ENCODE peak calls at places on chromosomes 5 and 9, in four cellular contexts. Q is endothelial cell of umbilical vein, V is IMR-90, C is K562. H is an unnamed sample. For H3K9me1, the result is how much of the 10 kb centered on the place peaks cover.

GRCh38 chr9:35162605-35163315 is 951 bp downstream of the UNC13B start:
- DNase-seq in Q (peak), V (no peak), C (no peak), H (no peak)

GRCh38 chr9:5553211-5553610 is 42.9 kb downstream of the PDCD1LG2 start:
- DNase-seq in Q (peak), V (peak), C (no peak), H (no peak)

GRCh38 chr9:118009585-118009984 is 305.4 kb downstream of the TLR4 start:
- DNase-seq in Q (no peak), V (no peak), C (no peak), H (no peak)

GRCh38 chr9:14314424-14314928 is 535 bp upstream of the NFIB start:
- DNase-seq in Q (peak), V (peak), C (peak), H (peak)

GRCh38 chr5:38537502-38537901 is 18.9 kb downstream of the LIFR start:
- DNase-seq in Q (no peak), V (no peak), C (no peak), H (no peak)

GRCh38 chr5:24998641-24999040 is 353.9 kb upstream of the CDH10 start:
- DNase-seq in Q (no peak), V (no peak), C (no peak), H (no peak)

GRCh38 chr5:97141539-97141938 is 872 bp downstream of the LIX1 start:
- DNase-seq in Q (no peak), V (no peak), C (no peak), H (no peak)

GRCh38 chr9:137970686-137971476 is 93.3 kb downstream of the CACNA1B start:
- DNase-seq in Q (no peak), V (no peak), C (no peak), H (no peak)

GRCh38 chr9:109403116-109403515 is 82.3 kb upstream of the EPB41L4B start:
- DNase-seq in Q (no peak), V (no peak), C (no peak), H (no peak)

GRCh38 chr5:93789173-93790070 is 48.0 kb upstream of the POU5F2 start:
- DNase-seq in Q (peak), V (peak), C (no peak), H (no peak)

GRCh38 chr5:39015743-39016586 is 58.2 kb downstream of the RICTOR start:
- DNase-seq in Q (no peak), V (peak), C (no peak), H (no peak)

GRCh38 chr9:125434986-125435775 is 173.6 kb downstream of the GAPVD1 start:
- DNase-seq in Q (no peak), V (no peak), C (no peak), H (no peak)

GRCh38 chr9:19924090-19924489 is 135.3 kb upstream of the SLC24A2 start:
- DNase-seq in Q (no peak), V (peak), C (no peak), H (no peak)

DNA sequence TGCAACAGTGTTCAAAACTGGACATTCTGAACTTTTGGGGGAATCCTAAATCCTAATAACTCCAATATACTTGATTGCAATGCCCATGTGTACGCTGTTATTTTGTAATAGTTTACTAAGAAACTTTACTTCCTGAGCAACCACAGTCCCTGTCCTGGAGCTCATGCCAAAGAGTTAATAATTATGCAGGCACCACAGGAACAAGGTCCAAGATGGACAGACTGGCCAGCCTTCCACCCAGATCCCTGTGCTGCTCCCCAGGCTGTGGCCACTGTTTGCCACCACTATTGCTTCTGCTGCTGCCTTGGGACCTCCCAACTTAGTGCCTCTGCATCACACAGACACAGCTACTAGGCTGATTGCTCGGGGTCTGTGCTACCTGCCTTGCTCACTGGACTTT is 14.1 kb downstream of the IRGM start:
- DNase-seq in Q (no peak), V (no peak), C (no peak), H (no peak)
- H3K9me1 ChIP-seq in Q (under half), V (under half), C (under half), H (under half)

GRCh38 chr5:72472666-72473422 is 34.4 kb downstream of the ZNF366 start:
- DNase-seq in Q (no peak), V (no peak), C (no peak), H (no peak)

GRCh38 chr5:72476721-72477120 is 30.5 kb downstream of the ZNF366 start:
- DNase-seq in Q (no peak), V (no peak), C (no peak), H (no peak)

GRCh38 chr5:72472031-72472430 is 35.2 kb downstream of the ZNF366 start:
- DNase-seq in Q (no peak), V (no peak), C (no peak), H (no peak)

GRCh38 chr5:72476265-72476664 is 30.9 kb downstream of the ZNF366 start:
- DNase-seq in Q (no peak), V (no peak), C (no peak), H (no peak)

DNA sequence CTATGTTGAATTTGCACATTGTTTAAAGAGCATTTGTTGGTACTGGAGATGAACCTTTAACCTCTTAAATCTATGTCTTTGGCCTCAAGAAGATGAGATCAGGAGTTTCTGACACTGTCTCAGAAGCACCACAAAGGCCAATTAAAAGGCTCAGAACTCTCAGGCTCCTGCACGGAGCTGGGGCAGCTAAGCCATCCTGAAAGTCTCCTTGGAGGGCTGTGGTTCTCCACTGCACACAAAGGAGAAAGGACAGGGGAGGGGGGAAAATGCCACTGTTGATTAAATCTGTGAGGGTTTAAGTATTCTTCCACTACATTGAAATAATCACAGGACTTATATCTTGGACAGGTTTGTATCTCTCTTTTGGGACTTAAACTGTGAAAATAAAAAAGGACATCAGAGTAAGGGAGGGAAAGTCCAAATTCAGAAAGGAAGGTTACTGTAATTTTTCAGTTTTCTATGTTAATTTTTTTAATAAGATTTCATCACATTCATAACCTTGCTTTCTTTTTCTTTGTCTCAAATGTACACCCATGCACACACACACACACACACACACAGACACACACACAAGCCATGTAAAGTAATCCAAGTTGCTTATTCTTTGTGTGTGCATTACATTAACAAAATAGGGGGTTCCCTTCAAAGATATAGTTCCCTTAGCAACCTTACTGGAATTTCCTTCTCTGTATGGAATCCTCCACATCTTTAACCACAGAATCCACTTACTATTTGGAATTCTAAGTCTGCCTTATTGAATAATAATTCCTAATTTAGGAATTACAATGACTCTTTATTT is 32.9 kb downstream of the ZNF366 start:
- DNase-seq in Q (peak), V (peak), C (no peak), H (no peak)
- H3K27ac ChIP-seq in Q (no peak), V (no peak), C (no peak), H (no peak)

GRCh38 chr5:178489281-178489976 is 100.8 kb downstream of the COL23A1 start:
- DNase-seq in Q (no peak), V (no peak), C (no peak), H (no peak)

GRCh38 chr5:178486305-178486704 is 103.9 kb downstream of the COL23A1 start:
- DNase-seq in Q (no peak), V (no peak), C (no peak), H (no peak)

GRCh38 chr5:178487911-178488310 is 102.3 kb downstream of the COL23A1 start:
- DNase-seq in Q (no peak), V (no peak), C (no peak), H (no peak)

GRCh38 chr5:178490935-178491632 is 99.1 kb downstream of the COL23A1 start:
- DNase-seq in Q (no peak), V (no peak), C (no peak), H (no peak)

DNA sequence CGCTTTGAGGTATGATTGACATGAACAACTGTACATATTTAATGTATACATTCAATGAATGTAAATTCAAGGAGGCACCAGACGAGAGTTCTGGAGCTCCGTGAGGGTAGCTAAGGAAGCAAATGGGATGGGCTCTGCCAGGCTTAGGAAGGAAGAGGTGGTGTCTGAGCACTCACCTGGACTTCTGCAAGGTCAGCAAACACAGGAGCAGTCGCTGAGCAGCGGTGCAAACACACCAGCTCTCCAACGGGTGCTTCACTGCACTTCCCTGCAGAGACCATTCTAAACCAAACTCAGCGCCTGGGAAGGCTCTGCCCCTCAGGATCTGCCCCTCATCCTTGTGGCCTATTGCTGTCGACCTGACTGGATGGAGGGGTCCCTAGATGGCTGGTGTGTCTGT is 101.5 kb downstream of the COL23A1 start:
- DNase-seq in Q (no peak), V (no peak), C (no peak), H (no peak)
- H3K9ac ChIP-seq in Q (no peak), V (no peak), C (no peak), H (no peak)

GRCh38 chr5:80370394-80370793 is 37.5 kb upstream of the ZFYVE16 start:
- DNase-seq in Q (peak), V (no peak), C (no peak), H (no peak)

GRCh38 chr5:80372780-80373179 is 35.1 kb upstream of the ZFYVE16 start:
- DNase-seq in Q (no peak), V (no peak), C (no peak), H (no peak)

GRCh38 chr5:80369521-80369920 is 38.3 kb upstream of the ZFYVE16 start:
- DNase-seq in Q (no peak), V (no peak), C (no peak), H (no peak)

GRCh38 chr5:80364892-80365291 is 43.0 kb upstream of the ZFYVE16 start:
- DNase-seq in Q (no peak), V (no peak), C (no peak), H (no peak)

DNA sequence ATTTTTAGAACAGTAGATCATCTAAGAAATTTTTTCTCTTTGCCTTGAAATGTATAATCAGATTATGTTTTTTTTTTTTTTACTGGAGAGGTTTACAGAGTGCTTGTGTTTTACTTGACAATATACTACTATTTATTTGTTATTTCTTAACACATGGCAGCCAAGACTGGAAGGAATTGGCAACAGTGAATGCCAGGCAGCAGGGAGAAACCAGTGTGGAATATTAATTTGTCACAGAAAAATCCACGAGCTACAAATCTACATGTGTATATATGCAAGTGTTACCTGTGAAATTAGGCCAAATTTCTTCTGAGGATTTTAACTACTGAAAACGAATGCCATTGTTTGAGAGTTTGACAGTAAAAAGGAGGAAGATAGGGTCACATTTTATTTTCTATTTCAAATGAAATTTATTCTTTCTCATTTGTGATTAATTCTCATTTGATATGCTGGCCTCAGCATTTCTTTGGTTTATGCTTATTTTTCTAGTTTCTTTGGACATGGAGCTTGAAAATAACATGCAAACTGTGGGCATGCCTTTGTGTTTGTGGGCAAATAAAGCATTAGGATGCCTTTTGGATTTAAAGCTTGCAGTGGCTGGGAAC is 39.1 kb upstream of the ZFYVE16 start:
- DNase-seq in Q (no peak), V (no peak), C (no peak), H (no peak)
- H3K9me1 ChIP-seq in Q (under half), V (under half), C (under half), H (under half)

DNA sequence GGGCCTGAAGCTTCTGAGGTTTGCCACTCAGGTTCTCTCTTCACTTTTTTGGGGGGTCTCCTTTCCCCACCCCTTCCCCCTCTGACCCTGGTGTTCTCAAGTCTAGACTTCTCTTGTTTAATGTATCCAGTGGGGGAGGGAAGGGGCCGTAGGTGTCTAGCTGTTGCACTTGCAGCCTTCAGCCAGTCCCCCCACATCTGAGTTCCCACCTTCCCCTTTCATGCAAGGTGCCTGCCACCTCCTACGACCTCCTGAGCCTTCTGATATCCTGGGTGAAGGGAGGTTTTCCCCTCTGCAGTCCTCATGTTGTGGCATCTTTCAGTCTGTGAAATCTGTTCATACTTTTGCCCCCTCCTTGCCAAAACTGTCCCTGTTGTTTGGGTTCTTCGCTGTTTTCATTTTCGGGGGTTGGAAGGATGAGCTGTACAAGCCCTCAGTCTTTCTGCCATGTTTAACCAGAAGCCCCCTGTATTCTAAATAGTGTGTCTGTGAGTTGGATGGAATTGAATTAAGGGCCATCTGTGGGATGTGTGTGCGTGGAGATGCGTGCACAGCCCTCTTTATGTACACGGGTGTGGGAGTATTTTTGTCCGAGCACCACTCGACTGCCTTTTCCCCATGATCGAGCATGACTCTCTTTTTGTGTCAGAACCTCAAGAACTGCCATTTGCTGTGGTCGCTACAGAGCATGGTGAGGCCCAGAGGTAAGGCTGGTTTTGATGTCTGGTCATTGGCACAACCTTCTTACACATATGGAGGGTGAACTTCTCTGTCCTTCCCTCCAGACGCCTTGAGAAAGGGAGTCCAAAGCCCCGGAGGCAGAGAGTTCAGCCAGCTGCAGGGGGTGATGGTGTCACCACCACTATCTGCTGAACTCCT is 23.6 kb downstream of the PRRC2B start:
- DNase-seq in Q (no peak), V (no peak), C (no peak), H (no peak)
- H3K27ac ChIP-seq in Q (peak), V (no peak), C (peak), H (no peak)

GRCh38 chr5:65833780-65834179 is 92.6 kb upstream of the ERBIN start:
- DNase-seq in Q (no peak), V (no peak), C (no peak), H (no peak)
- H3K9ac ChIP-seq in Q (no peak), V (no peak), C (no peak), H (no peak)

GRCh38 chr5:125914471-125914870 is 508.7 kb upstream of the GRAMD2B start:
- DNase-seq in Q (no peak), V (no peak), C (no peak), H (no peak)

GRCh38 chr5:125913200-125913599 is 510.0 kb upstream of the GRAMD2B start:
- DNase-seq in Q (no peak), V (no peak), C (no peak), H (no peak)

GRCh38 chr5:125912028-125912427 is 511.2 kb upstream of the GRAMD2B start:
- DNase-seq in Q (no peak), V (no peak), C (no peak), H (no peak)
- H3K9me1 ChIP-seq in Q (under half), V (under half), C (under half), H (under half)

GRCh38 chr5:152542741-152543140 is 137.7 kb upstream of the NMUR2 start:
- DNase-seq in Q (no peak), V (no peak), C (no peak), H (no peak)

GRCh38 chr5:152549709-152550108 is 144.6 kb upstream of the NMUR2 start:
- DNase-seq in Q (no peak), V (no peak), C (no peak), H (no peak)

GRCh38 chr5:152547202-152547601 is 142.1 kb upstream of the NMUR2 start:
- DNase-seq in Q (no peak), V (no peak), C (no peak), H (no peak)

GRCh38 chr5:152551061-152551460 is 146.0 kb upstream of the NMUR2 start:
- DNase-seq in Q (no peak), V (no peak), C (no peak), H (no peak)

GRCh38 chr5:152546493-152546892 is 141.4 kb upstream of the NMUR2 start:
- DNase-seq in Q (no peak), V (no peak), C (no peak), H (no peak)
- H3K27ac ChIP-seq in Q (no peak), V (no peak), C (no peak), H (no peak)